ENCODE peak calls at places on chromosomes 2 and 18, in six cellular contexts. C is activated CD8-positive, alpha-beta T cell treated with anti-CD3 and anti-CD28 coated beads, Interleukin-2, amount 10 ng/mL, durations not matched to agents 7 days and 5 days; R is cardiac fibroblast; O is lower lobe of right lung; T is fibroblast of mammary gland; M is iris pigment epithelial cell. F is an unnamed sample.

GRCh38 chr2:144162652-144163051 is 357.3 kb downstream of the ZEB2 start:
- DNase-seq in C (peak; percentile 59), M (no peak), T (no peak), O (no peak), R (peak; percentile 5), F (no peak)

GRCh38 chr2:182545420-182546167 is 118.8 kb upstream of the PDE1A start:
- DNase-seq in O (no peak), M (no peak), T (no peak), R (no peak), C (no peak), F (no peak)

GRCh38 chr18:10122116-10122515 is 208.3 kb downstream of the VAPA start:
- DNase-seq in T (peak; percentile 71), O (no peak), M (peak; percentile 90), R (peak; percentile 83), C (no peak), F (no peak)

GRCh38 chr2:23614701-23615100 is 229.7 kb downstream of the KLHL29 start:
- DNase-seq in O (peak; percentile 42), C (peak; percentile 21), M (no peak), T (no peak), R (no peak), F (peak; percentile 56)

GRCh38 chr2:224134003-224134734 is 95.1 kb upstream of the SERPINE2 start:
- DNase-seq in M (no peak), C (no peak), R (no peak), O (no peak), T (no peak), F (no peak)

GRCh38 chr2:201854841-201855240 is 48.5 kb downstream of the CDK15 start:
- DNase-seq in T (peak; percentile 73), C (no peak), R (no peak), M (peak; percentile 71), O (no peak), F (no peak)

GRCh38 chr2:66301073-66301766 is 133.7 kb upstream of the MEIS1 start:
- DNase-seq in T (peak; percentile 48), R (no peak), O (no peak), C (no peak), M (peak; percentile 2), F (no peak)

GRCh38 chr2:105237045-105237765 is 4.3 kb upstream of the GPR45 start:
- DNase-seq in M (no peak), R (no peak), C (peak; percentile 26), T (no peak), O (no peak), F (no peak)

GRCh38 chr2:26235089-26235488 is 9.3 kb downstream of the HADHA start:
- DNase-seq in O (no peak), T (no peak), R (peak; percentile 18), M (no peak), C (no peak), F (no peak)

GRCh38 chr2:37096568-37096967 is 12.2 kb downstream of the GPATCH11 start:
- DNase-seq in R (no peak), C (no peak), O (no peak), M (no peak), T (no peak), F (no peak)

GRCh38 chr2:39243469-39244123 is at the start of gene CDKL4:
- DNase-seq in T (no peak), R (no peak), C (no peak), O (peak; percentile 60), M (no peak), F (peak; percentile 81)